ENCODE peak calls at places on chromosomes 6 and 20, in ten cellular contexts. One of them, this sample, is unnamed.

GRCh38 chr6:53691252-53691651 is 25.7 kb upstream of the KLHL31 start:
- DNase-seq in IMR-90: no peak
- DNase-seq in NCI-H748 treated with DMSO at 0.1 percent for 48 hours: no peak
- DNase-seq in PC-3: no peak
- DNase-seq in activated T-cell treated with anti-CD3 and anti-CD28 coated beads, Interleukin-2, amount 50 U/mL, for 24 hours: no peak
- DNase-seq in HFFc6: no peak
- DNase-seq in stimulated activated CD4-positive, alpha-beta T cell treated with anti-CD3 and anti-CD28 coated beads, Interleukin-4, amount 100 ng/mL, for 1 hour: no peak
- DNase-seq in KBM-7: no peak
- DNase-seq in pancreas: no peak
- DNase-seq in MV-4-11: no peak
- DNase-seq in this sample: no peak

GRCh38 chr20:47330933-47331708 is 25.4 kb downstream of the ZMYND8 start:
- DNase-seq in IMR-90: peak; percentile 92
- DNase-seq in NCI-H748 treated with DMSO at 0.1 percent for 48 hours: no peak
- DNase-seq in PC-3: peak; percentile 85
- DNase-seq in activated T-cell treated with anti-CD3 and anti-CD28 coated beads, Interleukin-2, amount 50 U/mL, for 24 hours: no peak
- DNase-seq in HFFc6: peak; percentile 83
- DNase-seq in stimulated activated CD4-positive, alpha-beta T cell treated with anti-CD3 and anti-CD28 coated beads, Interleukin-4, amount 100 ng/mL, for 1 hour: no peak
- DNase-seq in KBM-7: no peak
- DNase-seq in pancreas: no peak
- DNase-seq in MV-4-11: peak; percentile 28
- DNase-seq in this sample: no peak

GRCh38 chr6:163405412-163406309 is 8.9 kb upstream of the QKI start:
- DNase-seq in IMR-90: no peak
- DNase-seq in NCI-H748 treated with DMSO at 0.1 percent for 48 hours: no peak
- DNase-seq in PC-3: no peak
- DNase-seq in activated T-cell treated with anti-CD3 and anti-CD28 coated beads, Interleukin-2, amount 50 U/mL, for 24 hours: peak; percentile 41
- DNase-seq in HFFc6: no peak
- DNase-seq in stimulated activated CD4-positive, alpha-beta T cell treated with anti-CD3 and anti-CD28 coated beads, Interleukin-4, amount 100 ng/mL, for 1 hour: no peak
- DNase-seq in KBM-7: peak; percentile 68
- DNase-seq in pancreas: peak; percentile 41
- DNase-seq in MV-4-11: peak; percentile 54
- DNase-seq in this sample: peak; percentile 13

GRCh38 chr6:78436335-78436734 is 431.0 kb upstream of the IRAK1BP1 start:
- DNase-seq in IMR-90: peak; percentile 33
- DNase-seq in NCI-H748 treated with DMSO at 0.1 percent for 48 hours: peak; percentile 17
- DNase-seq in PC-3: peak; percentile 44
- DNase-seq in activated T-cell treated with anti-CD3 and anti-CD28 coated beads, Interleukin-2, amount 50 U/mL, for 24 hours: no peak
- DNase-seq in HFFc6: peak; percentile 45
- DNase-seq in stimulated activated CD4-positive, alpha-beta T cell treated with anti-CD3 and anti-CD28 coated beads, Interleukin-4, amount 100 ng/mL, for 1 hour: no peak
- DNase-seq in KBM-7: peak; percentile 5
- DNase-seq in pancreas: no peak
- DNase-seq in MV-4-11: peak; percentile 68
- DNase-seq in this sample: no peak

GRCh38 chr6:37142047-37142614 is 27.8 kb upstream of the PIM1 start:
- DNase-seq in IMR-90: peak; percentile 32
- DNase-seq in NCI-H748 treated with DMSO at 0.1 percent for 48 hours: no peak
- DNase-seq in PC-3: no peak
- DNase-seq in activated T-cell treated with anti-CD3 and anti-CD28 coated beads, Interleukin-2, amount 50 U/mL, for 24 hours: no peak
- DNase-seq in HFFc6: no peak
- DNase-seq in stimulated activated CD4-positive, alpha-beta T cell treated with anti-CD3 and anti-CD28 coated beads, Interleukin-4, amount 100 ng/mL, for 1 hour: no peak
- DNase-seq in KBM-7: no peak
- DNase-seq in pancreas: no peak
- DNase-seq in MV-4-11: no peak
- DNase-seq in this sample: no peak

GRCh38 chr6:42520786-42521607 is 42.8 kb upstream of the UBR2 start:
- DNase-seq in IMR-90: peak; percentile 80
- DNase-seq in NCI-H748 treated with DMSO at 0.1 percent for 48 hours: no peak
- DNase-seq in PC-3: peak; percentile 92
- DNase-seq in activated T-cell treated with anti-CD3 and anti-CD28 coated beads, Interleukin-2, amount 50 U/mL, for 24 hours: peak; percentile 40
- DNase-seq in HFFc6: peak; percentile 83
- DNase-seq in stimulated activated CD4-positive, alpha-beta T cell treated with anti-CD3 and anti-CD28 coated beads, Interleukin-4, amount 100 ng/mL, for 1 hour: no peak
- DNase-seq in KBM-7: peak; percentile 63
- DNase-seq in pancreas: no peak
- DNase-seq in MV-4-11: peak; percentile 97
- DNase-seq in this sample: no peak

GRCh38 chr6:54579011-54579410 is 267.6 kb upstream of the FAM83B start:
- DNase-seq in IMR-90: no peak
- DNase-seq in NCI-H748 treated with DMSO at 0.1 percent for 48 hours: no peak
- DNase-seq in PC-3: no peak
- DNase-seq in activated T-cell treated with anti-CD3 and anti-CD28 coated beads, Interleukin-2, amount 50 U/mL, for 24 hours: no peak
- DNase-seq in HFFc6: peak; percentile 36
- DNase-seq in stimulated activated CD4-positive, alpha-beta T cell treated with anti-CD3 and anti-CD28 coated beads, Interleukin-4, amount 100 ng/mL, for 1 hour: no peak
- DNase-seq in KBM-7: no peak
- DNase-seq in pancreas: no peak
- DNase-seq in MV-4-11: no peak
- DNase-seq in this sample: no peak

GRCh38 chr6:76834399-76834798 is 628.9 kb downstream of the HTR1B start:
- DNase-seq in IMR-90: no peak
- DNase-seq in NCI-H748 treated with DMSO at 0.1 percent for 48 hours: no peak
- DNase-seq in PC-3: no peak
- DNase-seq in activated T-cell treated with anti-CD3 and anti-CD28 coated beads, Interleukin-2, amount 50 U/mL, for 24 hours: no peak
- DNase-seq in HFFc6: no peak
- DNase-seq in stimulated activated CD4-positive, alpha-beta T cell treated with anti-CD3 and anti-CD28 coated beads, Interleukin-4, amount 100 ng/mL, for 1 hour: no peak
- DNase-seq in KBM-7: no peak
- DNase-seq in pancreas: no peak
- DNase-seq in MV-4-11: no peak
- DNase-seq in this sample: no peak

GRCh38 chr6:7960848-7961247 is 50.3 kb upstream of the TXNDC5 start:
- DNase-seq in IMR-90: no peak
- DNase-seq in NCI-H748 treated with DMSO at 0.1 percent for 48 hours: no peak
- DNase-seq in PC-3: no peak
- DNase-seq in activated T-cell treated with anti-CD3 and anti-CD28 coated beads, Interleukin-2, amount 50 U/mL, for 24 hours: no peak
- DNase-seq in HFFc6: no peak
- DNase-seq in stimulated activated CD4-positive, alpha-beta T cell treated with anti-CD3 and anti-CD28 coated beads, Interleukin-4, amount 100 ng/mL, for 1 hour: no peak
- DNase-seq in KBM-7: no peak
- DNase-seq in pancreas: no peak
- DNase-seq in MV-4-11: peak; percentile 60
- DNase-seq in this sample: no peak